ENCODE peak calls at places on chromosomes 11 and 22, in seven cellular contexts. One of them, this sample, is unnamed.

GRCh38 chr11:64863381-64864060 is 14.9 kb downstream of the EHD1 start:
- DNase-seq in brain microvascular endothelial cell: no peak
- DNase-seq in fibroblast of lung: peak; percentile 73
- DNase-seq in naive thymus-derived CD4-positive, alpha-beta T cell: no peak
- DNase-seq in prostate gland: no peak
- DNase-seq in IMR-90: no peak
- DNase-seq in ovary: peak; percentile 64
- DNase-seq in this sample: no peak

GRCh38 chr22:48937032-48937639 is 890.5 kb downstream of the BRD1 start:
- DNase-seq in naive thymus-derived CD4-positive, alpha-beta T cell: no peak
- DNase-seq in ovary: no peak
- DNase-seq in prostate gland: no peak
- DNase-seq in fibroblast of lung: no peak
- DNase-seq in brain microvascular endothelial cell: no peak
- DNase-seq in IMR-90: no peak
- DNase-seq in this sample: no peak

GRCh38 chr22:30245985-30246901 is at the start of gene LIF:
- DNase-seq in ovary: no peak
- DNase-seq in brain microvascular endothelial cell: peak; percentile 79
- DNase-seq in naive thymus-derived CD4-positive, alpha-beta T cell: peak; percentile 30
- DNase-seq in prostate gland: no peak
- DNase-seq in IMR-90: peak; percentile 86
- DNase-seq in fibroblast of lung: peak; percentile 67
- DNase-seq in this sample: peak; percentile 68

GRCh38 chr11:8263109-8263768 is 439 bp downstream of the LMO1 start:
- DNase-seq in ovary: peak; percentile 28
- DNase-seq in prostate gland: no peak
- DNase-seq in IMR-90: no peak
- DNase-seq in fibroblast of lung: peak; percentile 25
- DNase-seq in brain microvascular endothelial cell: peak; percentile 6
- DNase-seq in naive thymus-derived CD4-positive, alpha-beta T cell: no peak
- DNase-seq in this sample: no peak

GRCh38 chr11:35518766-35519165 is 6.7 kb downstream of the PAMR1 start:
- DNase-seq in IMR-90: no peak
- DNase-seq in fibroblast of lung: peak; percentile 38
- DNase-seq in brain microvascular endothelial cell: no peak
- DNase-seq in prostate gland: no peak
- DNase-seq in ovary: no peak
- DNase-seq in naive thymus-derived CD4-positive, alpha-beta T cell: no peak
- DNase-seq in this sample: no peak

GRCh38 chr11:38089728-38090127 is 1491.7 kb upstream of the RAG2 start:
- DNase-seq in ovary: no peak
- DNase-seq in IMR-90: no peak
- DNase-seq in brain microvascular endothelial cell: peak; percentile 81
- DNase-seq in naive thymus-derived CD4-positive, alpha-beta T cell: no peak
- DNase-seq in prostate gland: no peak
- DNase-seq in fibroblast of lung: no peak
- DNase-seq in this sample: no peak

GRCh38 chr22:30214703-30215405 is 31.7 kb downstream of the LIF start:
- DNase-seq in IMR-90: no peak
- DNase-seq in prostate gland: no peak
- DNase-seq in fibroblast of lung: no peak
- DNase-seq in ovary: no peak
- DNase-seq in naive thymus-derived CD4-positive, alpha-beta T cell: no peak
- DNase-seq in brain microvascular endothelial cell: no peak
- DNase-seq in this sample: no peak

GRCh38 chr11:95849087-95849825 is 59.0 kb downstream of the CEP57 start:
- DNase-seq in fibroblast of lung: peak; percentile 85
- DNase-seq in ovary: peak; percentile 37
- DNase-seq in prostate gland: peak; percentile 49
- DNase-seq in naive thymus-derived CD4-positive, alpha-beta T cell: peak; percentile 2
- DNase-seq in brain microvascular endothelial cell: peak; percentile 79
- DNase-seq in IMR-90: peak; percentile 82
- DNase-seq in this sample: peak; percentile 27

GRCh38 chr11:910044-910588 is 494 bp downstream of the CHID1 start:
- DNase-seq in ovary: no peak
- DNase-seq in fibroblast of lung: no peak
- DNase-seq in prostate gland: no peak
- DNase-seq in naive thymus-derived CD4-positive, alpha-beta T cell: no peak
- DNase-seq in brain microvascular endothelial cell: no peak
- DNase-seq in IMR-90: no peak
- DNase-seq in this sample: no peak

GRCh38 chr11:24496728-24497396 is at the start of gene LUZP2:
- DNase-seq in IMR-90: peak; percentile 51
- DNase-seq in brain microvascular endothelial cell: peak; percentile 18
- DNase-seq in fibroblast of lung: peak; percentile 29
- DNase-seq in ovary: no peak
- DNase-seq in naive thymus-derived CD4-positive, alpha-beta T cell: no peak
- DNase-seq in prostate gland: peak; percentile 4
- DNase-seq in this sample: no peak

GRCh38 chr11:31102875-31103274 is 266.7 kb downstream of the DCDC1 start:
- DNase-seq in naive thymus-derived CD4-positive, alpha-beta T cell: no peak
- DNase-seq in ovary: no peak
- DNase-seq in IMR-90: no peak
- DNase-seq in brain microvascular endothelial cell: no peak
- DNase-seq in fibroblast of lung: no peak
- DNase-seq in prostate gland: no peak
- DNase-seq in this sample: no peak

GRCh38 chr11:44626645-44627044 is 61.2 kb downstream of the CD82 start:
- DNase-seq in fibroblast of lung: no peak
- DNase-seq in ovary: peak; percentile 7
- DNase-seq in naive thymus-derived CD4-positive, alpha-beta T cell: no peak
- DNase-seq in brain microvascular endothelial cell: no peak
- DNase-seq in prostate gland: peak; percentile 2
- DNase-seq in IMR-90: no peak
- DNase-seq in this sample: no peak

GRCh38 chr11:126561327-126561893 is 205.9 kb downstream of the ST3GAL4 start:
- DNase-seq in fibroblast of lung: peak; percentile 65
- DNase-seq in ovary: peak; percentile 39
- DNase-seq in brain microvascular endothelial cell: peak; percentile 53
- DNase-seq in naive thymus-derived CD4-positive, alpha-beta T cell: no peak
- DNase-seq in prostate gland: peak; percentile 20
- DNase-seq in IMR-90: peak; percentile 69
- DNase-seq in this sample: no peak

GRCh38 chr11:77094841-77095365 is 7.7 kb upstream of the OMP start:
- DNase-seq in brain microvascular endothelial cell: no peak
- DNase-seq in ovary: no peak
- DNase-seq in naive thymus-derived CD4-positive, alpha-beta T cell: no peak
- DNase-seq in prostate gland: no peak
- DNase-seq in fibroblast of lung: no peak
- DNase-seq in IMR-90: no peak
- DNase-seq in this sample: no peak

GRCh38 chr22:39136317-39136716 is 16.2 kb downstream of the CBX7 start:
- DNase-seq in naive thymus-derived CD4-positive, alpha-beta T cell: no peak
- DNase-seq in fibroblast of lung: no peak
- DNase-seq in prostate gland: no peak
- DNase-seq in IMR-90: no peak
- DNase-seq in ovary: no peak
- DNase-seq in brain microvascular endothelial cell: no peak
- DNase-seq in this sample: no peak

GRCh38 chr11:81772161-81772560 is 961.5 kb downstream of the FAM181B start:
- DNase-seq in IMR-90: no peak
- DNase-seq in naive thymus-derived CD4-positive, alpha-beta T cell: no peak
- DNase-seq in fibroblast of lung: peak; percentile 73
- DNase-seq in brain microvascular endothelial cell: peak; percentile 68
- DNase-seq in prostate gland: no peak
- DNase-seq in ovary: no peak
- DNase-seq in this sample: no peak

GRCh38 chr22:43407591-43407990 is 4.2 kb upstream of the MPPED1 start:
- DNase-seq in prostate gland: no peak
- DNase-seq in IMR-90: no peak
- DNase-seq in ovary: no peak
- DNase-seq in fibroblast of lung: no peak
- DNase-seq in naive thymus-derived CD4-positive, alpha-beta T cell: no peak
- DNase-seq in brain microvascular endothelial cell: no peak
- DNase-seq in this sample: no peak

DNA sequence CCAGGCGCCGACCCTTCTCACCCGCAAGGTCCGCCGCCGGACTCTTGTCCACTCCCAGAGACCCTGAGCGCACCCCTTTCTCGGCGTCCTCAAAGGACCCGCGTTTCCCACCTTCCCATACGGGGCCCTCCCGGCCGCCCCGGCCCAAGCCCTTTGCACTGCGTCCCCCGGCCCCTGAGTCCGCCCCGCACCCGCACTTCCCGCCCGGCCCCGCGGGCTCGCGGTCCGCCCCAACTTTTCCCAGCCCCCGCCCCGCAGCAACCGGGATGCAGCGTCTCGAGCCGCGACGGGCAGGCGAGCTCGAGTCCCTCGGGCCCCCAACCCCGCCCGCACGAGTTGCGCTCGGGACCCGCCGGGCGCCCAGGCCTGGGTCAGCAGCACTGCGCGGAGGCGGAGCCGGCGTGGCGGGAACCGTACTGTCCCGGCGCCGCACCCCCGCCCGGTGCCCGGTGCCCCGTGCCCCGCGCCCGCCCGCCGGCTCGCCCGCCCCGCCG is 391 bp downstream of the SMCO4 start:
- DNase-seq in naive thymus-derived CD4-positive, alpha-beta T cell: no peak
- DNase-seq in ovary: peak; percentile 59
- DNase-seq in fibroblast of lung: no peak
- DNase-seq in prostate gland: no peak
- DNase-seq in IMR-90: no peak
- DNase-seq in brain microvascular endothelial cell: no peak
- DNase-seq in this sample: no peak
- H3K27ac ChIP-seq in naive thymus-derived CD4-positive, alpha-beta T cell: peak overlapping the region; percentile 33
- H3K27ac ChIP-seq in ovary: peak overlapping the region; percentile 81
- H3K27ac ChIP-seq in fibroblast of lung: no peak overlapping the region
- H3K27ac ChIP-seq in prostate gland: peak overlapping the region; percentile 94
- H3K27ac ChIP-seq in IMR-90: no peak overlapping the region
- H3K27ac ChIP-seq in brain microvascular endothelial cell: peak overlapping the region; percentile 45
- H3K27ac ChIP-seq in this sample: no peak overlapping the region

DNA sequence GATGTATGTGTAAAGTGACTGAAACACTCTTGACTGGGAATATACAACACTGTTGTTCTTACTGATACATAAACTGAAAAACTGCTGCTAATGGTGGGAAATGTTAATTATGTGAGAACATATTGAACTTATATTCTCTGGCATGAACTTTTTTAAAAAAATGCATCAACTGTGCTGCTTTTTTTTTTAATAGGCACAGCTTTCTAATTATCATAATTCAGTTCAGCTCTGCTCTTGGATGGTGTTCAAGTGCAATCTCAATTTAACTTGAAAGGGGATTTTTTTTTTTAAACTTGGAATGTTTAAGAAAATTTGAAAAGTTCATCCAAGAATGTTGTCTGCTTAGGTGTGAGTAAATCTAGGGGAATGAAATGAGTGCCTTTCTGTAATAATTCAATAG is 5.2 kb downstream of the TEAD1 start:
- DNase-seq in brain microvascular endothelial cell: no peak
- DNase-seq in IMR-90: no peak
- DNase-seq in fibroblast of lung: no peak
- DNase-seq in ovary: no peak
- DNase-seq in naive thymus-derived CD4-positive, alpha-beta T cell: no peak
- DNase-seq in prostate gland: no peak
- DNase-seq in this sample: no peak
- H3K4me3 ChIP-seq in brain microvascular endothelial cell: no peak overlapping the region
- H3K4me3 ChIP-seq in IMR-90: no peak overlapping the region
- H3K4me3 ChIP-seq in fibroblast of lung: peak overlapping the region; percentile 67
- H3K4me3 ChIP-seq in ovary: no peak overlapping the region
- H3K4me3 ChIP-seq in naive thymus-derived CD4-positive, alpha-beta T cell: no peak overlapping the region
- H3K4me3 ChIP-seq in prostate gland: no peak overlapping the region
- H3K4me3 ChIP-seq in this sample: no peak overlapping the region

GRCh38 chr11:11844272-11844671 is 2.5 kb downstream of the USP47 start:
- DNase-seq in naive thymus-derived CD4-positive, alpha-beta T cell: no peak
- DNase-seq in prostate gland: no peak
- DNase-seq in brain microvascular endothelial cell: no peak
- DNase-seq in IMR-90: no peak
- DNase-seq in fibroblast of lung: no peak
- DNase-seq in ovary: no peak
- DNase-seq in this sample: no peak
- H3K27ac ChIP-seq in naive thymus-derived CD4-positive, alpha-beta T cell: peak overlapping the region; percentile 100
- H3K27ac ChIP-seq in prostate gland: peak overlapping the region; percentile 99
- H3K27ac ChIP-seq in brain microvascular endothelial cell: peak overlapping the region; percentile 91
- H3K27ac ChIP-seq in IMR-90: no peak overlapping the region
- H3K27ac ChIP-seq in fibroblast of lung: peak overlapping the region; percentile 98
- H3K27ac ChIP-seq in ovary: no peak overlapping the region
- H3K27ac ChIP-seq in this sample: peak overlapping the region; percentile 95

DNA sequence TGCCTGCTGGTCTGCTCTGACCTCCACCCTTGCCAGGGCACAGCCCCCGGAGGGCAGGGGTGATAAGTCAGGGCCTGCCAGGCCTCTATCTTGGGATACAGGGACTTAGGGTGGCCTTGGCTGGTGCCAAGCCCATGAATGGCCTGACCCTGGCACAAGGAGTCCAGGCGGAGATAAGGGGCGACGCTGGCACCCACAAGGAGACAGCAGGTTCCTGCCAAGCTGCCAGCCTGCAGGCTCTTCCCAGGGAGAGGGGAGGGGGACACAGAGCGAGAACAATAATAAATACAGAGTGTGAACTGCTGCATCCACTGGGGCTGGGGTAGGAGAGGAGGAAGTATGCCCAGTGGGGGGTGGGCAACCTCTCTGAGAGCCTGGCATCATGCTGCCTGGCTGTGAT is 978 bp downstream of the CSDC2 start:
- DNase-seq in fibroblast of lung: no peak
- DNase-seq in brain microvascular endothelial cell: no peak
- DNase-seq in ovary: peak; percentile 62
- DNase-seq in prostate gland: no peak
- DNase-seq in IMR-90: no peak
- DNase-seq in naive thymus-derived CD4-positive, alpha-beta T cell: no peak
- DNase-seq in this sample: no peak
- H3K4me3 ChIP-seq in fibroblast of lung: peak overlapping the region; percentile 2
- H3K4me3 ChIP-seq in brain microvascular endothelial cell: no peak overlapping the region
- H3K4me3 ChIP-seq in ovary: peak overlapping the region; percentile 61
- H3K4me3 ChIP-seq in prostate gland: peak overlapping the region; percentile 24
- H3K4me3 ChIP-seq in IMR-90: peak overlapping the region; percentile 80
- H3K4me3 ChIP-seq in naive thymus-derived CD4-positive, alpha-beta T cell: no peak overlapping the region
- H3K4me3 ChIP-seq in this sample: no peak overlapping the region

GRCh38 chr22:46378499-46379300 is 43.2 kb downstream of the TRMU start:
- DNase-seq in naive thymus-derived CD4-positive, alpha-beta T cell: no peak
- DNase-seq in brain microvascular endothelial cell: no peak
- DNase-seq in IMR-90: no peak
- DNase-seq in prostate gland: no peak
- DNase-seq in ovary: no peak
- DNase-seq in fibroblast of lung: no peak
- DNase-seq in this sample: no peak
- H3K27ac ChIP-seq in naive thymus-derived CD4-positive, alpha-beta T cell: no peak overlapping the region
- H3K27ac ChIP-seq in brain microvascular endothelial cell: no peak overlapping the region
- H3K27ac ChIP-seq in IMR-90: no peak overlapping the region
- H3K27ac ChIP-seq in prostate gland: peak overlapping the region; percentile 46
- H3K27ac ChIP-seq in ovary: no peak overlapping the region
- H3K27ac ChIP-seq in fibroblast of lung: no peak overlapping the region
- H3K27ac ChIP-seq in this sample: no peak overlapping the region

This sample was measured in CD4-positive, CD25-positive, alpha-beta regulatory T cell.